ENCODE peak calls at places on chromosomes 13 and 19, in ten cellular contexts. One of them, this sample, is unnamed. For H3K27me3, the result is how much of the 10 kb centered on the place peaks cover.

GRCh38 chr19:30312582-30313352 is 59.4 kb upstream of the ZNF536 start:
- DNase-seq in tibial nerve: peak
- DNase-seq in tibial artery: no peak
- DNase-seq in endodermal cell: peak
- DNase-seq in breast epithelium: no peak
- DNase-seq in left ventricle myocardium inferior: no peak
- DNase-seq in heart left ventricle: no peak
- DNase-seq in Caco-2: no peak
- DNase-seq in thoracic aorta: no peak
- DNase-seq in Peyer's patch: no peak
- DNase-seq in this sample: peak

GRCh38 chr19:29328586-29328985 is 115.6 kb upstream of the UQCRFS1 start:
- DNase-seq in tibial nerve: no peak
- DNase-seq in Peyer's patch: no peak
- DNase-seq in tibial artery: no peak
- DNase-seq in endodermal cell: no peak
- DNase-seq in thoracic aorta: no peak
- DNase-seq in Caco-2: no peak
- DNase-seq in breast epithelium: no peak
- DNase-seq in left ventricle myocardium inferior: no peak
- DNase-seq in heart left ventricle: no peak
- DNase-seq in this sample: no peak

GRCh38 chr13:48235100-48235813 is 2.3 kb downstream of the ITM2B start:
- DNase-seq in heart left ventricle: no peak
- DNase-seq in Caco-2: no peak
- DNase-seq in endodermal cell: peak
- DNase-seq in thoracic aorta: no peak
- DNase-seq in tibial artery: no peak
- DNase-seq in left ventricle myocardium inferior: no peak
- DNase-seq in Peyer's patch: no peak
- DNase-seq in tibial nerve: no peak
- DNase-seq in breast epithelium: peak
- DNase-seq in this sample: no peak

GRCh38 chr19:46134527-46134926 is 10.0 kb upstream of the IGFL3 start:
- DNase-seq in tibial artery: no peak
- DNase-seq in thoracic aorta: no peak
- DNase-seq in tibial nerve: no peak
- DNase-seq in Peyer's patch: no peak
- DNase-seq in left ventricle myocardium inferior: no peak
- DNase-seq in Caco-2: no peak
- DNase-seq in breast epithelium: no peak
- DNase-seq in heart left ventricle: no peak
- DNase-seq in endodermal cell: no peak
- DNase-seq in this sample: no peak

GRCh38 chr19:48668332-48668731 is 4.5 kb downstream of the NTN5 start:
- DNase-seq in endodermal cell: no peak
- DNase-seq in heart left ventricle: no peak
- DNase-seq in Caco-2: no peak
- DNase-seq in Peyer's patch: no peak
- DNase-seq in tibial nerve: no peak
- DNase-seq in left ventricle myocardium inferior: no peak
- DNase-seq in breast epithelium: no peak
- DNase-seq in thoracic aorta: no peak
- DNase-seq in tibial artery: no peak
- DNase-seq in this sample: no peak

GRCh38 chr13:111051656-111052232 is 63.4 kb upstream of the ARHGEF7 start:
- DNase-seq in left ventricle myocardium inferior: no peak
- DNase-seq in Peyer's patch: no peak
- DNase-seq in breast epithelium: no peak
- DNase-seq in tibial nerve: no peak
- DNase-seq in Caco-2: no peak
- DNase-seq in thoracic aorta: no peak
- DNase-seq in heart left ventricle: no peak
- DNase-seq in endodermal cell: no peak
- DNase-seq in tibial artery: no peak
- DNase-seq in this sample: no peak

GRCh38 chr13:111322916-111323331 is 2.5 kb downstream of the TEX29 start:
- DNase-seq in left ventricle myocardium inferior: no peak
- DNase-seq in breast epithelium: no peak
- DNase-seq in tibial artery: peak
- DNase-seq in heart left ventricle: no peak
- DNase-seq in thoracic aorta: no peak
- DNase-seq in endodermal cell: peak
- DNase-seq in Caco-2: no peak
- DNase-seq in tibial nerve: no peak
- DNase-seq in Peyer's patch: no peak
- DNase-seq in this sample: no peak

GRCh38 chr13:47413112-47413511 is 516.3 kb upstream of the HTR2A start:
- DNase-seq in tibial nerve: no peak
- DNase-seq in heart left ventricle: no peak
- DNase-seq in thoracic aorta: no peak
- DNase-seq in endodermal cell: no peak
- DNase-seq in Caco-2: no peak
- DNase-seq in breast epithelium: no peak
- DNase-seq in Peyer's patch: no peak
- DNase-seq in left ventricle myocardium inferior: no peak
- DNase-seq in tibial artery: no peak
- DNase-seq in this sample: no peak

GRCh38 chr13:70941454-70941853 is 833.2 kb upstream of the KLHL1 start:
- DNase-seq in endodermal cell: no peak
- DNase-seq in breast epithelium: no peak
- DNase-seq in tibial artery: no peak
- DNase-seq in heart left ventricle: no peak
- DNase-seq in left ventricle myocardium inferior: no peak
- DNase-seq in Peyer's patch: no peak
- DNase-seq in Caco-2: no peak
- DNase-seq in tibial nerve: no peak
- DNase-seq in thoracic aorta: no peak
- DNase-seq in this sample: no peak

GRCh38 chr19:51686171-51686570 is 7.0 kb upstream of the SPACA6 start:
- DNase-seq in Peyer's patch: no peak
- DNase-seq in tibial artery: no peak
- DNase-seq in tibial nerve: no peak
- DNase-seq in breast epithelium: no peak
- DNase-seq in Caco-2: no peak
- DNase-seq in endodermal cell: no peak
- DNase-seq in thoracic aorta: no peak
- DNase-seq in left ventricle myocardium inferior: no peak
- DNase-seq in heart left ventricle: no peak
- DNase-seq in this sample: no peak

GRCh38 chr13:27035892-27036235 is 135.7 kb downstream of the USP12 start:
- DNase-seq in breast epithelium: no peak
- DNase-seq in endodermal cell: no peak
- DNase-seq in thoracic aorta: no peak
- DNase-seq in tibial nerve: no peak
- DNase-seq in tibial artery: no peak
- DNase-seq in Peyer's patch: no peak
- DNase-seq in heart left ventricle: no peak
- DNase-seq in Caco-2: no peak
- DNase-seq in left ventricle myocardium inferior: no peak
- DNase-seq in this sample: no peak

GRCh38 chr13:42894765-42895181 is 97.3 kb downstream of the EPSTI1 start:
- DNase-seq in endodermal cell: no peak
- DNase-seq in heart left ventricle: peak
- DNase-seq in Caco-2: no peak
- DNase-seq in thoracic aorta: no peak
- DNase-seq in breast epithelium: no peak
- DNase-seq in left ventricle myocardium inferior: no peak
- DNase-seq in Peyer's patch: no peak
- DNase-seq in tibial nerve: no peak
- DNase-seq in tibial artery: no peak
- DNase-seq in this sample: no peak

DNA sequence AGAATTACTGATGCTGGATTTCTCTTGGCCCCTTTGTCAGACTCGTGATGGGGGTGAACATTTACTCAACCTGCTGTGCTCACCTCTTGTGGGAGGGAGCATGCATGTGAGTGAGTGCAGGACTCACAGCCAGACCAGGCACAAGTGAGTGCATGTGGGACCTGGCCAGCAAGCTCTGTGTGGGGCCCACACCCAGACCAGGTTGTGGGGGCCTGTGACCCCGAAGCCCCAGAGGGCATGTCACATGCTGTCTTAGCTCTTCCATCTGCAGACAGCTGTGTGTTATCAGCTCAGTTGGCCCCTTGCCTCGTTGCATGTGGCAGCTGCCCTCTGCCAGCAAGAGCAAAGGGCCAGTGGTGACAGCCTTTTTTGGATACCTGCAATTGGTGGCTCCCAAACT is 614.4 kb downstream of the GPC5 start:
- DNase-seq in Peyer's patch: no peak
- DNase-seq in heart left ventricle: no peak
- DNase-seq in endodermal cell: no peak
- DNase-seq in left ventricle myocardium inferior: no peak
- DNase-seq in tibial nerve: no peak
- DNase-seq in thoracic aorta: no peak
- DNase-seq in Caco-2: no peak
- DNase-seq in tibial artery: no peak
- DNase-seq in breast epithelium: no peak
- DNase-seq in this sample: no peak
- TF ChIP-seq CTCF in Peyer's patch: no peak
- TF ChIP-seq CTCF in heart left ventricle: no peak
- TF ChIP-seq CTCF in endodermal cell: no peak
- TF ChIP-seq CTCF in left ventricle myocardium inferior: no peak
- TF ChIP-seq CTCF in tibial nerve: no peak
- TF ChIP-seq CTCF in thoracic aorta: no peak
- TF ChIP-seq CTCF in Caco-2: no peak
- TF ChIP-seq CTCF in tibial artery: no peak
- TF ChIP-seq CTCF in breast epithelium: no peak
- TF ChIP-seq CTCF in this sample: no peak

GRCh38 chr13:112985803-112986408 is 16.9 kb downstream of the MCF2L start:
- DNase-seq in tibial artery: no peak
- DNase-seq in tibial nerve: no peak
- DNase-seq in breast epithelium: no peak
- DNase-seq in heart left ventricle: no peak
- DNase-seq in Caco-2: no peak
- DNase-seq in left ventricle myocardium inferior: no peak
- DNase-seq in Peyer's patch: no peak
- DNase-seq in thoracic aorta: no peak
- DNase-seq in endodermal cell: no peak
- DNase-seq in this sample: no peak

GRCh38 chr13:112986946-112987345 is 17.9 kb downstream of the MCF2L start:
- DNase-seq in heart left ventricle: no peak
- DNase-seq in tibial nerve: no peak
- DNase-seq in breast epithelium: no peak
- DNase-seq in tibial artery: no peak
- DNase-seq in left ventricle myocardium inferior: no peak
- DNase-seq in endodermal cell: no peak
- DNase-seq in Caco-2: no peak
- DNase-seq in Peyer's patch: no peak
- DNase-seq in thoracic aorta: no peak
- DNase-seq in this sample: no peak

GRCh38 chr13:112987625-112988024 is 18.6 kb downstream of the MCF2L start:
- DNase-seq in tibial artery: no peak
- DNase-seq in Caco-2: no peak
- DNase-seq in Peyer's patch: no peak
- DNase-seq in left ventricle myocardium inferior: no peak
- DNase-seq in tibial nerve: no peak
- DNase-seq in heart left ventricle: no peak
- DNase-seq in thoracic aorta: no peak
- DNase-seq in endodermal cell: no peak
- DNase-seq in breast epithelium: no peak
- DNase-seq in this sample: no peak

GRCh38 chr13:112984954-112985802 is 16.2 kb downstream of the MCF2L start:
- DNase-seq in endodermal cell: no peak
- DNase-seq in breast epithelium: no peak
- DNase-seq in tibial artery: no peak
- DNase-seq in thoracic aorta: no peak
- DNase-seq in left ventricle myocardium inferior: no peak
- DNase-seq in Caco-2: peak
- DNase-seq in Peyer's patch: no peak
- DNase-seq in heart left ventricle: no peak
- DNase-seq in tibial nerve: no peak
- DNase-seq in this sample: no peak

GRCh38 chr13:112986470-112986869 is 17.5 kb downstream of the MCF2L start:
- DNase-seq in breast epithelium: no peak
- DNase-seq in Peyer's patch: no peak
- DNase-seq in tibial artery: no peak
- DNase-seq in thoracic aorta: no peak
- DNase-seq in tibial nerve: no peak
- DNase-seq in heart left ventricle: no peak
- DNase-seq in left ventricle myocardium inferior: no peak
- DNase-seq in endodermal cell: no peak
- DNase-seq in Caco-2: no peak
- DNase-seq in this sample: no peak
- H3K27me3 ChIP-seq in breast epithelium: under half
- H3K27me3 ChIP-seq in Peyer's patch: under half
- H3K27me3 ChIP-seq in tibial artery: half or more
- H3K27me3 ChIP-seq in thoracic aorta: under half
- H3K27me3 ChIP-seq in tibial nerve: under half
- H3K27me3 ChIP-seq in heart left ventricle: under half
- H3K27me3 ChIP-seq in left ventricle myocardium inferior: under half
- H3K27me3 ChIP-seq in endodermal cell: under half
- H3K27me3 ChIP-seq in Caco-2: under half
- H3K27me3 ChIP-seq in this sample: under half

DNA sequence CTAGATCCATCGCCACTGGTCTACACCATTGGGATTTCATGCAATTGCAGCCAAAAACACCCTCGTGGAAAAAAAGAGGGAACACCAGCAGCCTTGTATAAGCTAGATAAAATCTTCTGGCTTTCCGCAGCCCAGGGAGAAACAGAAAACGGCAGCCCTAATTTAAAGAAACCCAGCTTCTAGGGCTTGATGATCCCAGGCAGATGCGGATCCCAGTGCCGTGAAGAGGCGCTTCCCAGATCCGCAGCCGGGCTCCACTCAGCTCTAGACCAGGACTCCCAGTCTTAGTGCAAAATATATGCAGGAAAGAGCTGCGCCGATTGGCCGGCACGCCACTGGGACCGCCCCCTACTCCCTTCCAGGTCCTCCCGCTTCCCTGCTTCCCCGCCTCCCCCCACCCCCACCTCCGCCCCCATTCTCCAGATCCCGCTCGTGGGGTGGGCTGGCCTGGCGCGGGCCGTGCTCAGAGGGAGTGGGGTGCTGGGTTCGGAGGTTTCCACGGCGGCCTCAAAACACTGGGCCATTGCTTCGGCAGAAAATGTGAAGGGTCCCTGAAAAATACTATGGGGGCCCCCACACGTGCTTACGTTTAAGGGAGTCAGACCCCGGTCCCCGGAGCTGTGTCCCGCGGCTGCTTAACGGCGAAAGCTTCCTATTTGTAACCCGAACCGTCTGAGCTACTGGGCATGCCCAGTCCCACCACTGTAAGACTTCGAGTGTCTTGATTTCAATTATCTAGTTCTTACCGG is 63.1 kb downstream of the SERP2 start:
- DNase-seq in endodermal cell: peak
- DNase-seq in tibial artery: peak
- DNase-seq in left ventricle myocardium inferior: peak
- DNase-seq in Peyer's patch: peak
- DNase-seq in Caco-2: peak
- DNase-seq in heart left ventricle: peak
- DNase-seq in tibial nerve: peak
- DNase-seq in breast epithelium: peak
- DNase-seq in thoracic aorta: peak
- DNase-seq in this sample: peak
- TF ChIP-seq CTCF in endodermal cell: no peak
- TF ChIP-seq CTCF in tibial artery: no peak
- TF ChIP-seq CTCF in left ventricle myocardium inferior: no peak
- TF ChIP-seq CTCF in Peyer's patch: no peak
- TF ChIP-seq CTCF in Caco-2: no peak
- TF ChIP-seq CTCF in heart left ventricle: no peak
- TF ChIP-seq CTCF in tibial nerve: no peak
- TF ChIP-seq CTCF in breast epithelium: no peak
- TF ChIP-seq CTCF in thoracic aorta: no peak
- TF ChIP-seq CTCF in this sample: no peak

GRCh38 chr19:1674293-1674679 is 21.9 kb upstream of the TCF3 start:
- DNase-seq in left ventricle myocardium inferior: no peak
- DNase-seq in Peyer's patch: no peak
- DNase-seq in endodermal cell: no peak
- DNase-seq in breast epithelium: no peak
- DNase-seq in Caco-2: no peak
- DNase-seq in thoracic aorta: no peak
- DNase-seq in heart left ventricle: no peak
- DNase-seq in tibial nerve: no peak
- DNase-seq in tibial artery: no peak
- DNase-seq in this sample: peak
- H3K27me3 ChIP-seq in left ventricle myocardium inferior: half or more
- H3K27me3 ChIP-seq in Peyer's patch: under half
- H3K27me3 ChIP-seq in endodermal cell: half or more
- H3K27me3 ChIP-seq in breast epithelium: under half
- H3K27me3 ChIP-seq in Caco-2: under half
- H3K27me3 ChIP-seq in thoracic aorta: under half
- H3K27me3 ChIP-seq in heart left ventricle: under half
- H3K27me3 ChIP-seq in tibial nerve: under half
- H3K27me3 ChIP-seq in tibial artery: half or more
- H3K27me3 ChIP-seq in this sample: under half

This sample was measured in RWPE2.